ENCODE peak calls at places on chromosomes 16 and 17, in ten cellular contexts. One of them, this sample, is unnamed. For H3K4me1, the result is how much of the 10 kb centered on the place peaks cover.

GRCh38 chr16:54447606-54448440 is 161.2 kb upstream of the IRX3 start:
- DNase-seq in fibroblast of lung: peak
- DNase-seq in colonic mucosa: no peak
- DNase-seq in astrocyte: peak
- DNase-seq in mesenchymal stem cell: peak
- DNase-seq in endodermal cell: peak
- DNase-seq in HCT116: no peak
- DNase-seq in IMR-90: peak
- DNase-seq in GM12878: no peak
- DNase-seq in neural progenitor cell: no peak
- DNase-seq in this sample: peak

GRCh38 chr16:22420606-22421135 is 46.3 kb upstream of the CDR2 start:
- DNase-seq in neural progenitor cell: no peak
- DNase-seq in GM12878: no peak
- DNase-seq in fibroblast of lung: no peak
- DNase-seq in HCT116: no peak
- DNase-seq in mesenchymal stem cell: no peak
- DNase-seq in endodermal cell: no peak
- DNase-seq in astrocyte: no peak
- DNase-seq in IMR-90: no peak
- DNase-seq in colonic mucosa: no peak
- DNase-seq in this sample: no peak

GRCh38 chr17:61133853-61134252 is 265.8 kb upstream of the TBX2 start:
- DNase-seq in endodermal cell: no peak
- DNase-seq in HCT116: no peak
- DNase-seq in mesenchymal stem cell: no peak
- DNase-seq in astrocyte: no peak
- DNase-seq in neural progenitor cell: no peak
- DNase-seq in fibroblast of lung: no peak
- DNase-seq in colonic mucosa: no peak
- DNase-seq in IMR-90: no peak
- DNase-seq in GM12878: no peak
- DNase-seq in this sample: no peak

GRCh38 chr17:61989509-61989908 is 61.7 kb upstream of the INTS2 start:
- DNase-seq in IMR-90: no peak
- DNase-seq in fibroblast of lung: no peak
- DNase-seq in neural progenitor cell: no peak
- DNase-seq in astrocyte: no peak
- DNase-seq in endodermal cell: no peak
- DNase-seq in colonic mucosa: no peak
- DNase-seq in GM12878: no peak
- DNase-seq in HCT116: no peak
- DNase-seq in mesenchymal stem cell: no peak
- DNase-seq in this sample: no peak

GRCh38 chr16:65024649-65025243 is 97.1 kb downstream of the CDH11 start:
- DNase-seq in HCT116: no peak
- DNase-seq in mesenchymal stem cell: peak
- DNase-seq in endodermal cell: no peak
- DNase-seq in GM12878: no peak
- DNase-seq in astrocyte: peak
- DNase-seq in colonic mucosa: no peak
- DNase-seq in neural progenitor cell: no peak
- DNase-seq in fibroblast of lung: no peak
- DNase-seq in IMR-90: peak
- DNase-seq in this sample: peak

GRCh38 chr17:81390029-81390428 is 5.2 kb upstream of the BAHCC1 start:
- DNase-seq in mesenchymal stem cell: no peak
- DNase-seq in IMR-90: no peak
- DNase-seq in GM12878: no peak
- DNase-seq in colonic mucosa: no peak
- DNase-seq in endodermal cell: no peak
- DNase-seq in HCT116: no peak
- DNase-seq in fibroblast of lung: no peak
- DNase-seq in neural progenitor cell: no peak
- DNase-seq in astrocyte: no peak
- DNase-seq in this sample: no peak

GRCh38 chr17:27848941-27849340 is 44.2 kb downstream of the LYRM9 start:
- DNase-seq in endodermal cell: no peak
- DNase-seq in astrocyte: no peak
- DNase-seq in GM12878: no peak
- DNase-seq in HCT116: no peak
- DNase-seq in neural progenitor cell: no peak
- DNase-seq in mesenchymal stem cell: no peak
- DNase-seq in IMR-90: no peak
- DNase-seq in colonic mucosa: peak
- DNase-seq in fibroblast of lung: no peak
- DNase-seq in this sample: no peak

GRCh38 chr16:87832759-87833502 is 36.4 kb downstream of the SLC7A5 start:
- DNase-seq in HCT116: no peak
- DNase-seq in astrocyte: no peak
- DNase-seq in mesenchymal stem cell: no peak
- DNase-seq in GM12878: no peak
- DNase-seq in fibroblast of lung: no peak
- DNase-seq in neural progenitor cell: no peak
- DNase-seq in endodermal cell: no peak
- DNase-seq in colonic mucosa: no peak
- DNase-seq in IMR-90: no peak
- DNase-seq in this sample: no peak

GRCh38 chr17:75371981-75372380 is 33.5 kb downstream of the GRB2 start:
- DNase-seq in colonic mucosa: no peak
- DNase-seq in astrocyte: no peak
- DNase-seq in endodermal cell: peak
- DNase-seq in HCT116: no peak
- DNase-seq in IMR-90: no peak
- DNase-seq in GM12878: no peak
- DNase-seq in fibroblast of lung: no peak
- DNase-seq in mesenchymal stem cell: no peak
- DNase-seq in neural progenitor cell: no peak
- DNase-seq in this sample: no peak

GRCh38 chr16:67842509-67843342 is 606 bp downstream of the THAP11 start:
- DNase-seq in endodermal cell: peak
- DNase-seq in neural progenitor cell: peak
- DNase-seq in HCT116: no peak
- DNase-seq in astrocyte: peak
- DNase-seq in colonic mucosa: peak
- DNase-seq in GM12878: no peak
- DNase-seq in fibroblast of lung: peak
- DNase-seq in mesenchymal stem cell: peak
- DNase-seq in IMR-90: peak
- DNase-seq in this sample: peak

GRCh38 chr16:4373909-4374742 is 2.5 kb downstream of the VASN start:
- DNase-seq in HCT116: no peak
- DNase-seq in fibroblast of lung: peak
- DNase-seq in neural progenitor cell: peak
- DNase-seq in endodermal cell: peak
- DNase-seq in colonic mucosa: peak
- DNase-seq in IMR-90: peak
- DNase-seq in mesenchymal stem cell: peak
- DNase-seq in GM12878: no peak
- DNase-seq in astrocyte: peak
- DNase-seq in this sample: peak

GRCh38 chr16:29307598-29308507 is 98.7 kb downstream of the NPIPB11 start:
- DNase-seq in fibroblast of lung: peak
- DNase-seq in HCT116: no peak
- DNase-seq in colonic mucosa: no peak
- DNase-seq in astrocyte: peak
- DNase-seq in neural progenitor cell: no peak
- DNase-seq in IMR-90: peak
- DNase-seq in mesenchymal stem cell: peak
- DNase-seq in GM12878: no peak
- DNase-seq in endodermal cell: no peak
- DNase-seq in this sample: peak

GRCh38 chr16:11624645-11625607 is 38.2 kb upstream of the LITAF start:
- DNase-seq in astrocyte: no peak
- DNase-seq in endodermal cell: no peak
- DNase-seq in HCT116: no peak
- DNase-seq in IMR-90: no peak
- DNase-seq in GM12878: no peak
- DNase-seq in fibroblast of lung: no peak
- DNase-seq in colonic mucosa: no peak
- DNase-seq in neural progenitor cell: no peak
- DNase-seq in mesenchymal stem cell: no peak
- DNase-seq in this sample: peak
- H3K4me1 ChIP-seq in astrocyte: under half
- H3K4me1 ChIP-seq in endodermal cell: under half
- H3K4me1 ChIP-seq in HCT116: under half
- H3K4me1 ChIP-seq in IMR-90: under half
- H3K4me1 ChIP-seq in GM12878: under half
- H3K4me1 ChIP-seq in fibroblast of lung: under half
- H3K4me1 ChIP-seq in colonic mucosa: under half
- H3K4me1 ChIP-seq in neural progenitor cell: under half
- H3K4me1 ChIP-seq in mesenchymal stem cell: under half
- H3K4me1 ChIP-seq in this sample: under half

DNA sequence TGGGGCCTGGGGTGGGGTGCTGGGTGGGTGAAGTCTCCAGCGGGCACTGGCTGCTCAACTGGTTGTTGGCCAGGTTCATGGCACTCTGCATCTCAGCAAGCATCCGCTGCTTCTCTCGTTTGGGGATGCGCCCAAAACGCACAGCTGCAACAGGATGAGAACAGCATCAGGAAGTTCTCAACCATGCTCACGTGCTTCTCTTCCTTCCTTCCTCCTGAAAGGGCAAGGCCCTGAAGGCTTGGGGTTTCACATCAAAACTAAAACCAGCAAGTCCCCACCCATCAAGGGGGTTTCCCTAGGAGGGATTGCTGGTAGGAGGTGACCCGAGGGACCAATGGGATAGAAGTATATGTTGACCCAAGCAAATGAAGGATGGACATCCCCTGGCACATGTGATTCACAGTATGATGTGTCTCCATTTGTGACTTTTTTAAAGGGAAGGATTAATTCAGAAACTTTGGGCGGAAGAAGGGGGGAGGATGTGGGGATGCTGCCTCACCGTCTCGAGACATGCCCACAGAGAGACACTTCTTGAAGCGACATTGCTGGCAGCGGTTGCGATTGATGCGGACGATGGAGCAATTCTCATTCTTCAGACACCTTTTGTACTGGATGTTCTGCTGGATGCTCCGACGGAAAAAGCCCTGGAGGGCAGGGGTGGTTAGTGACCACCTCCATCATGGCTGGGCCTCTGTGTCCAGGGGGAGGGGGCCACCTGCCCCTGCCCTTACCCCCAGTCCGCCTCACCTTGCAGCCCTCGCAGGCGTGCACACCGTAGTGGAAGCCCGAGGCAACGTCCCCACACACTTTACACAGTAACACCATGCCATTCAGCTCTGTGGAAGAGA is 4.2 kb downstream of the NR1D1 start:
- DNase-seq in neural progenitor cell: no peak
- DNase-seq in IMR-90: peak
- DNase-seq in astrocyte: no peak
- DNase-seq in HCT116: no peak
- DNase-seq in mesenchymal stem cell: no peak
- DNase-seq in fibroblast of lung: no peak
- DNase-seq in endodermal cell: no peak
- DNase-seq in colonic mucosa: peak
- DNase-seq in GM12878: peak
- DNase-seq in this sample: no peak
- H3K9ac ChIP-seq in neural progenitor cell: no peak
- H3K9ac ChIP-seq in IMR-90: no peak
- H3K9ac ChIP-seq in astrocyte: no peak
- H3K9ac ChIP-seq in HCT116: no peak
- H3K9ac ChIP-seq in mesenchymal stem cell: peak
- H3K9ac ChIP-seq in fibroblast of lung: no peak
- H3K9ac ChIP-seq in endodermal cell: no peak
- H3K9ac ChIP-seq in colonic mucosa: peak
- H3K9ac ChIP-seq in GM12878: peak
- H3K9ac ChIP-seq in this sample: peak

GRCh38 chr16:19463468-19464315 is 46.0 kb downstream of the TMC5 start:
- DNase-seq in IMR-90: no peak
- DNase-seq in endodermal cell: no peak
- DNase-seq in astrocyte: no peak
- DNase-seq in fibroblast of lung: no peak
- DNase-seq in GM12878: no peak
- DNase-seq in HCT116: no peak
- DNase-seq in colonic mucosa: peak
- DNase-seq in neural progenitor cell: no peak
- DNase-seq in mesenchymal stem cell: no peak
- DNase-seq in this sample: no peak

GRCh38 chr16:19460397-19460796 is 42.7 kb downstream of the TMC5 start:
- DNase-seq in GM12878: no peak
- DNase-seq in astrocyte: no peak
- DNase-seq in IMR-90: no peak
- DNase-seq in HCT116: no peak
- DNase-seq in mesenchymal stem cell: no peak
- DNase-seq in fibroblast of lung: no peak
- DNase-seq in neural progenitor cell: no peak
- DNase-seq in endodermal cell: no peak
- DNase-seq in colonic mucosa: no peak
- DNase-seq in this sample: no peak

GRCh38 chr16:19458722-19459379 is 41.2 kb downstream of the TMC5 start:
- DNase-seq in neural progenitor cell: no peak
- DNase-seq in HCT116: no peak
- DNase-seq in colonic mucosa: no peak
- DNase-seq in fibroblast of lung: no peak
- DNase-seq in GM12878: no peak
- DNase-seq in mesenchymal stem cell: no peak
- DNase-seq in endodermal cell: no peak
- DNase-seq in IMR-90: no peak
- DNase-seq in astrocyte: no peak
- DNase-seq in this sample: no peak
- H3K4me3 ChIP-seq in neural progenitor cell: no peak
- H3K4me3 ChIP-seq in HCT116: no peak
- H3K4me3 ChIP-seq in colonic mucosa: no peak
- H3K4me3 ChIP-seq in fibroblast of lung: no peak
- H3K4me3 ChIP-seq in GM12878: no peak
- H3K4me3 ChIP-seq in mesenchymal stem cell: no peak
- H3K4me3 ChIP-seq in endodermal cell: no peak
- H3K4me3 ChIP-seq in IMR-90: no peak
- H3K4me3 ChIP-seq in astrocyte: no peak
- H3K4me3 ChIP-seq in this sample: no peak

GRCh38 chr16:30367349-30368009 is 2.8 kb downstream of the TBC1D10B start:
- DNase-seq in HCT116: no peak
- DNase-seq in GM12878: no peak
- DNase-seq in neural progenitor cell: no peak
- DNase-seq in astrocyte: no peak
- DNase-seq in IMR-90: no peak
- DNase-seq in endodermal cell: no peak
- DNase-seq in fibroblast of lung: no peak
- DNase-seq in mesenchymal stem cell: no peak
- DNase-seq in colonic mucosa: no peak
- DNase-seq in this sample: no peak

GRCh38 chr16:30369938-30370443 is 303 bp downstream of the TBC1D10B start:
- DNase-seq in IMR-90: no peak
- DNase-seq in fibroblast of lung: no peak
- DNase-seq in colonic mucosa: no peak
- DNase-seq in astrocyte: no peak
- DNase-seq in HCT116: no peak
- DNase-seq in mesenchymal stem cell: no peak
- DNase-seq in endodermal cell: no peak
- DNase-seq in GM12878: no peak
- DNase-seq in neural progenitor cell: no peak
- DNase-seq in this sample: no peak

GRCh38 chr16:30369091-30369937 is 980 bp downstream of the TBC1D10B start:
- DNase-seq in astrocyte: no peak
- DNase-seq in endodermal cell: peak
- DNase-seq in colonic mucosa: peak
- DNase-seq in mesenchymal stem cell: peak
- DNase-seq in HCT116: no peak
- DNase-seq in GM12878: no peak
- DNase-seq in fibroblast of lung: no peak
- DNase-seq in neural progenitor cell: peak
- DNase-seq in IMR-90: no peak
- DNase-seq in this sample: peak

GRCh38 chr16:30368792-30369090 is 1.6 kb downstream of the TBC1D10B start:
- DNase-seq in neural progenitor cell: no peak
- DNase-seq in HCT116: no peak
- DNase-seq in IMR-90: no peak
- DNase-seq in astrocyte: no peak
- DNase-seq in mesenchymal stem cell: no peak
- DNase-seq in colonic mucosa: no peak
- DNase-seq in GM12878: no peak
- DNase-seq in endodermal cell: no peak
- DNase-seq in fibroblast of lung: no peak
- DNase-seq in this sample: no peak

GRCh38 chr16:30368122-30368791 is 2.0 kb downstream of the TBC1D10B start:
- DNase-seq in endodermal cell: peak
- DNase-seq in HCT116: no peak
- DNase-seq in neural progenitor cell: no peak
- DNase-seq in astrocyte: no peak
- DNase-seq in IMR-90: peak
- DNase-seq in fibroblast of lung: peak
- DNase-seq in mesenchymal stem cell: peak
- DNase-seq in GM12878: no peak
- DNase-seq in colonic mucosa: no peak
- DNase-seq in this sample: peak
- H3K4me1 ChIP-seq in endodermal cell: under half
- H3K4me1 ChIP-seq in HCT116: under half
- H3K4me1 ChIP-seq in neural progenitor cell: under half
- H3K4me1 ChIP-seq in astrocyte: under half
- H3K4me1 ChIP-seq in IMR-90: under half
- H3K4me1 ChIP-seq in fibroblast of lung: under half
- H3K4me1 ChIP-seq in mesenchymal stem cell: under half
- H3K4me1 ChIP-seq in GM12878: under half
- H3K4me1 ChIP-seq in colonic mucosa: under half
- H3K4me1 ChIP-seq in this sample: under half

This sample was measured in adipocyte.